ENCODE peak calls at places on chromosomes 16 and 17, in four cellular contexts. H, F, Q and J are unnamed samples.

GRCh38 chr16:86854058-86854621 is 275.8 kb downstream of the FOXL1 start:
- DNase-seq in H (peak; percentile 35), F (peak; percentile 26), Q (no peak), J (no peak)

GRCh38 chr17:48393271-48393670 is 36.7 kb downstream of the SKAP1 start:
- DNase-seq in H (no peak), F (no peak), Q (no peak), J (no peak)

GRCh38 chr17:2649191-2649590 is 55.7 kb downstream of the PAFAH1B1 start:
- DNase-seq in H (no peak), F (no peak), Q (no peak), J (no peak)

GRCh38 chr17:49217651-49218413 is 7.3 kb downstream of the ABI3 start:
- DNase-seq in H (peak; percentile 75), F (no peak), Q (no peak), J (peak; percentile 45)

GRCh38 chr17:35879748-35880654 is at the start of gene CCL5:
- DNase-seq in H (no peak), F (peak; percentile 38), Q (no peak), J (no peak)

GRCh38 chr17:43778337-43779144 is at the start of gene DUSP3:
- DNase-seq in H (peak; percentile 98), F (peak; percentile 96), Q (peak; percentile 96), J (peak; percentile 92)

GRCh38 chr16:8677481-8677880 is 3.1 kb downstream of the ABAT start:
- DNase-seq in H (no peak), F (no peak), Q (no peak), J (no peak)

GRCh38 chr16:48385272-48385953 is at the start of gene SIAH1:
- DNase-seq in H (peak; percentile 91), F (peak; percentile 87), Q (peak; percentile 69), J (peak; percentile 71)

GRCh38 chr17:76357597-76358158 is 4.0 kb upstream of the PRPSAP1 start:
- DNase-seq in H (no peak), F (no peak), Q (no peak), J (no peak)

GRCh38 chr17:48994548-48995331 is 2.4 kb upstream of the IGF2BP1 start:
- DNase-seq in H (no peak), F (no peak), Q (no peak), J (no peak)

GRCh38 chr17:78998311-78999055 is 11.1 kb downstream of the CANT1 start:
- DNase-seq in H (peak; percentile 63), F (peak; percentile 27), Q (no peak), J (no peak)

GRCh38 chr17:75588546-75589016 is 981 bp downstream of the MYO15B start:
- DNase-seq in H (peak; percentile 82), F (no peak), Q (no peak), J (peak; percentile 22)

GRCh38 chr17:76791053-76791980 is 53.4 kb downstream of the MFSD11 start:
- DNase-seq in H (no peak), F (peak; percentile 37), Q (no peak), J (no peak)

GRCh38 chr17:60971515-60972369 is 294.1 kb downstream of the BCAS3 start:
- DNase-seq in H (no peak), F (peak; percentile 66), Q (no peak), J (no peak)

GRCh38 chr17:17503566-17504130 is 7.5 kb upstream of the RASD1 start:
- DNase-seq in H (peak; percentile 55), F (peak; percentile 16), Q (no peak), J (no peak)

GRCh38 chr16:68179196-68179795 is 56.6 kb downstream of the ESRP2 start:
- DNase-seq in H (no peak), F (peak; percentile 30), Q (no peak), J (no peak)

GRCh38 chr16:554640-555413 is 5.4 kb upstream of the PRR35 start:
- DNase-seq in H (no peak), F (peak; percentile 42), Q (no peak), J (no peak)

GRCh38 chr16:49961087-49961486 is 63.9 kb upstream of the CNEP1R1 start:
- DNase-seq in H (no peak), F (peak; percentile 25), Q (no peak), J (no peak)

GRCh38 chr17:39208893-39209292 is 8.8 kb downstream of the RPL19 start:
- DNase-seq in H (no peak), F (no peak), Q (peak; percentile 38), J (peak; percentile 42)

GRCh38 chr17:9409430-9409829 is 166.2 kb downstream of the STX8 start:
- DNase-seq in H (no peak), F (no peak), Q (no peak), J (no peak)

GRCh38 chr16:48434653-48435318 is 49.6 kb upstream of the SIAH1 start:
- DNase-seq in H (no peak), F (peak; percentile 69), Q (no peak), J (no peak)

GRCh38 chr17:57486978-57487377 is 230.7 kb downstream of the MSI2 start:
- DNase-seq in H (no peak), F (no peak), Q (peak; percentile 16), J (peak; percentile 39)

GRCh38 chr17:34375598-34375997 is 12.6 kb upstream of the CCL1 start:
- DNase-seq in H (no peak), F (no peak), Q (no peak), J (no peak)

GRCh38 chr17:74519951-74520553 is 11.2 kb downstream of the CD300LB start:
- DNase-seq in H (no peak), F (no peak), Q (no peak), J (no peak)

GRCh38 chr17:37225458-37225857 is 150.3 kb upstream of the C17orf78 start:
- DNase-seq in H (no peak), F (no peak), Q (no peak), J (no peak)
- H3K4me3 ChIP-seq in H (no peak overlapping the region), F (no peak overlapping the region), Q (no peak overlapping the region), J (no peak overlapping the region)

GRCh38 chr17:45226620-45227019 is 4.9 kb downstream of the FMNL1 start:
- DNase-seq in H (no peak), F (no peak), Q (no peak), J (no peak)
- H3K4me3 ChIP-seq in H (no peak overlapping the region), F (no peak overlapping the region), Q (peak overlapping the region; percentile 27), J (no peak overlapping the region)

GRCh38 chr16:20875358-20875656 is 24.9 kb downstream of the DCUN1D3 start:
- DNase-seq in H (no peak), F (no peak), Q (no peak), J (no peak)

GRCh38 chr16:20883554-20884239 is 16.5 kb downstream of the DCUN1D3 start:
- DNase-seq in H (no peak), F (peak; percentile 79), Q (no peak), J (no peak)

GRCh38 chr16:20878682-20879147 is 21.4 kb downstream of the DCUN1D3 start:
- DNase-seq in H (no peak), F (no peak), Q (no peak), J (no peak)

GRCh38 chr16:20880867-20881866 is 19.0 kb downstream of the DCUN1D3 start:
- DNase-seq in H (no peak), F (no peak), Q (no peak), J (no peak)

DNA sequence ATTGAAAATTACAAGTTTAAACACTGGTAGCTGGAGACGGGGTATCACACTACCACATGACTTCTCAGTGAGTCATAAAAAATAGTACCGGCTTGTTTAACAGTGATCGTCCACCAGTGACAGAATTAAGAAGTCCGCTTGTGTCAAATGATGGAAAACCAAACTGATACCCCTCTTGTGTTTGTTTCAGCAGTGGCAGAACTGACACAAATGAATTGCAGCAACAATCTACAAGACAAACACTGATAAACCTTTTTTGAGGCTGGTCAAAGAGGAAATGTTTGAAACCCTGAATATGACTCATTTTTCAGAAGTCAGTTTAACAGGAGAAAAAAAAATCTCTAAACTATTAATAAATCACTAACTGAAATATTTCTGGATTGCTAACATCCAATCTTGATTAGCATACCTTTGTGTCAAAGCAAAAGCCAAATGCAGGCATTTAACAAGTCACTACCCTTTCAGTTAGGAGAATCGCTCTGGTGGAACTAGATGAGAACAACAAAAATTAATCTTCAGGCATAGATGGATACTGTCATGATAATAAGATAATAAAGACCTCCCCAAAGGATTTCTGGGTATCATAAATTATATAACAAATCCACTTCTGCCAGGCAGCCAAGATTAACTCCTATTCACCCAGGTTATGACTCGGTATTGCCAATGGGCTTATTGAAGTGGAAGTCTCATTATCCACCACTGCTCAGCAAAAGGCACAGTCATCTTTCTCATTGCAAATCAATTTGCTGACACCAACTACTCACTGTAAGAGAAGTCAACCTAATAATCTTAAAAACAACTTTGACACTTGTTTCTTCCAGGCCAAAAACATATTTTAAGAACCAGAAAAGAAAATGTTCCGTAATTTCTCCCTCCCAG is 20.7 kb downstream of the DCUN1D3 start:
- DNase-seq in H (no peak), F (peak; percentile 59), Q (no peak), J (no peak)
- H3K4me3 ChIP-seq in H (no peak overlapping the region), F (no peak overlapping the region), Q (no peak overlapping the region), J (no peak overlapping the region)

DNA sequence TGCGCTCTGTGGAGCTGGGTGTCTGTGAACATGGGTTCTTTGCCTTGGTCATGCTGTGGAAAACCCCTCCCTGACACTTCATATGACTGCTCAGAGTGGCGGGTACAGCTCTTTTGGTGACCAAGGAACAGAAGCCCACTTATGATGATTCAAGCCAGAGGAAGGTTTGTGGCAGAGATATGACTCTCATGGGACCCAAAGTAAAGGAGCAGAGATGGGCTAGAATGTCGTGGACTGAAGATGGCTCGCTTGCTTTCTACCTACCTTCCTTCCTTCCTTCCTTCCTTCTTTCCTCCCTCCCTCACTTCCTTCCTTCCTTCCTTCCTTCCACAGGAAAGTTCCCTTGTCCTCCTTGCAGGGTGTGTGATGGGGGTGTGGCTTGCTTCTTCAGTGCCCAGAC is 169.7 kb upstream of the IRX3 start:
- DNase-seq in H (no peak), F (no peak), Q (no peak), J (no peak)
- H3K4me3 ChIP-seq in H (no peak overlapping the region), F (no peak overlapping the region), Q (no peak overlapping the region), J (no peak overlapping the region)

DNA sequence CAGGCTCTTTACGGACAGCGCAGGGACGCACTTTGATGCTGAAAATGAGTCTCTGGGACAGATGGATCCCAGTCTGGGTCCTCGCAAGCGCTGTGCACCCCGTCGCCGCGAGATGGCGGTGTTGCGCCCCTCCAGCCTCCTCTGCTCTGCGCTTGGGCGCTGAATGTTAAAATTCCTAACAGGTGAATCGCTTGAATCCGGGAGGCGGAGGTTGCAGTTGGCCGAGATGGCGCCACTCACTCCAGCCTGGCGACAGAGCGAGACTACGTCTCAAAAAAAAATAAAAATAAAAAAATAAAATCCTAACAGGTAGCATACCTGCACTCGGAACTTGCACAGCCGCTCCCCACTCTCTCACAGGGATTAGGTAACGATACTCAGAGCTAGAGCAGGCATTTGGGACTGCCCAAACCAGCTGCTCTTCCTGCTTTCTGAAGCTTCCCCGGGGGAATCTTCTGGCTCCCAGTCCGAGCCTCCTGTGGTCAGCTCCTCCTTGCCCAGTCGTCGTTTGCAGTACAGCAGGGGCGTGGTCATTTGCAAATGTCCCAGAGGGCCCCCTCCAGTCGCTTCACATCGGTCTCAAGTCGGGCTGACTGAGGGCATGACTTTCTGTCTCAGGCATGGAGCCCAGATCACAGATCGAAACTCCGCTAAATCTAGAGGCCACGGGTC is 26.2 kb upstream of the OSGIN1 start:
- DNase-seq in H (no peak), F (peak; percentile 64), Q (peak; percentile 42), J (peak; percentile 95)
- H3K4me3 ChIP-seq in H (no peak overlapping the region), F (peak overlapping the region; percentile 32), Q (no peak overlapping the region), J (no peak overlapping the region)